ENCODE peak calls at places on chromosomes 11 and 22, in six cellular contexts. F is CD4-positive, alpha-beta T cell; L is colonic mucosa; E is AG04450; U is mucosa of descending colon; V is right lobe of liver. Y is an unnamed sample.

GRCh38 chr11:74749127-74749964 is 697 bp downstream of the RNF169 start:
- DNase-seq in L (peak), E (no peak), F (peak), V (peak), U (peak), Y (peak)

GRCh38 chr22:26512149-26512793 is at the start of gene TFIP11:
- DNase-seq in L (peak), F (peak), E (peak), U (peak), V (peak), Y (peak)

GRCh38 chr22:46969961-46970360 is 207.5 kb downstream of the TBC1D22A start:
- DNase-seq in U (no peak), E (no peak), V (no peak), L (no peak), F (no peak), Y (no peak)

GRCh38 chr11:60985991-60986915 is 14.8 kb downstream of the CD6 start:
- DNase-seq in L (peak), U (peak), F (peak), E (peak), V (no peak), Y (no peak)

GRCh38 chr22:32533265-32534068 is 58.9 kb downstream of the FBXO7 start:
- DNase-seq in L (no peak), U (no peak), V (no peak), E (no peak), F (no peak), Y (peak)

GRCh38 chr11:117479372-117479771 is 151.7 kb downstream of the CEP164 start:
- DNase-seq in V (no peak), U (no peak), L (no peak), E (no peak), F (no peak), Y (no peak)

GRCh38 chr22:46036558-46037408 is 59.8 kb upstream of the WNT7B start:
- DNase-seq in U (peak), L (peak), E (no peak), F (peak), V (peak), Y (peak)

GRCh38 chr22:44455151-44455962 is 42.7 kb downstream of the RTL6 start:
- DNase-seq in F (peak), V (no peak), L (peak), E (no peak), U (no peak), Y (no peak)

GRCh38 chr11:42806191-42806590 is 505.6 kb upstream of the API5 start:
- DNase-seq in E (no peak), L (no peak), U (no peak), V (no peak), F (no peak), Y (no peak)

GRCh38 chr11:46120711-46121327 is 435 bp downstream of the PHF21A start:
- DNase-seq in L (peak), U (peak), F (no peak), V (peak), E (peak), Y (peak)

GRCh38 chr22:40597541-40598453 is 38.7 kb downstream of the MRTFA start:
- DNase-seq in L (no peak), E (no peak), F (no peak), V (no peak), U (no peak), Y (no peak)

GRCh38 chr11:2553886-2554285 is 109.1 kb downstream of the KCNQ1 start:
- DNase-seq in F (no peak), E (no peak), L (no peak), V (peak), U (no peak), Y (no peak)

GRCh38 chr11:126968915-126969314 is 31.7 kb downstream of the KIRREL3 start:
- DNase-seq in L (no peak), V (no peak), E (no peak), U (no peak), F (no peak), Y (no peak)

GRCh38 chr11:93783362-93783761 is 720 bp upstream of the MED17 start:
- DNase-seq in E (no peak), U (no peak), L (no peak), V (no peak), F (no peak), Y (no peak)

GRCh38 chr11:92276773-92277172 is 52.2 kb downstream of the FAT3 start:
- DNase-seq in F (no peak), L (no peak), U (no peak), V (no peak), E (peak), Y (no peak)

GRCh38 chr11:106077609-106078517 is at the start of gene AASDHPPT:
- DNase-seq in V (peak), L (peak), F (no peak), E (no peak), U (peak), Y (peak)

GRCh38 chr22:37442537-37442936 is 15.3 kb upstream of the ELFN2 start:
- DNase-seq in L (no peak), E (no peak), F (no peak), V (no peak), U (no peak), Y (no peak)

GRCh38 chr22:26972281-26972680 is 314.9 kb downstream of the MIAT start:
- DNase-seq in V (no peak), F (no peak), U (no peak), L (no peak), E (no peak), Y (no peak)

GRCh38 chr22:30004689-30005088 is 75.6 kb upstream of the HORMAD2 start:
- DNase-seq in E (no peak), V (no peak), L (no peak), U (no peak), F (no peak), Y (no peak)

GRCh38 chr11:47179655-47179991 is 2.9 kb upstream of the ARFGAP2 start:
- DNase-seq in E (no peak), L (no peak), F (no peak), U (peak), V (no peak), Y (peak)

GRCh38 chr11:117110294-117110950 is 12.2 kb upstream of the SIK3 start:
- DNase-seq in E (no peak), L (no peak), F (no peak), U (no peak), V (no peak), Y (no peak)

GRCh38 chr11:15888596-15889345 is 467.6 kb downstream of the SOX6 start:
- DNase-seq in V (no peak), U (no peak), E (no peak), F (no peak), L (no peak), Y (no peak)

GRCh38 chr11:952406-953385 is 27.0 kb downstream of the AP2A2 start:
- DNase-seq in F (no peak), E (no peak), U (peak), V (peak), L (peak), Y (peak)

GRCh38 chr22:21594865-21595452 is 27.4 kb downstream of the UBE2L3 start:
- DNase-seq in F (no peak), E (no peak), U (no peak), L (no peak), V (no peak), Y (no peak)

GRCh38 chr11:1297576-1298473 is 11.6 kb downstream of the TOLLIP start:
- DNase-seq in V (peak), U (peak), F (no peak), L (no peak), E (no peak), Y (no peak)

GRCh38 chr11:35856259-35856658 is 87.6 kb upstream of the LDLRAD3 start:
- DNase-seq in L (no peak), U (no peak), F (no peak), V (no peak), E (no peak), Y (no peak)

GRCh38 chr11:19311306-19312030 is 70.7 kb upstream of the E2F8 start:
- DNase-seq in E (peak), F (no peak), U (peak), V (peak), L (peak), Y (peak)

GRCh38 chr11:725624-726202 is 19.7 kb downstream of the EPS8L2 start:
- DNase-seq in L (peak), F (no peak), V (no peak), U (peak), E (no peak), Y (peak)

GRCh38 chr11:61266602-61267001 is 25.6 kb downstream of the PGA5 start:
- DNase-seq in L (no peak), E (no peak), U (no peak), V (no peak), F (no peak), Y (no peak)

GRCh38 chr11:126398721-126399120 is 43.2 kb downstream of the ST3GAL4 start:
- DNase-seq in L (no peak), E (no peak), V (no peak), F (no peak), U (no peak), Y (no peak)

GRCh38 chr11:108958446-108959123 is 293.7 kb downstream of the DDX10 start:
- DNase-seq in V (no peak), F (no peak), U (no peak), L (no peak), E (no peak), Y (peak)

GRCh38 chr11:65058419-65059054 is at the start of gene NAALADL1:
- DNase-seq in U (peak), F (no peak), L (peak), E (no peak), V (no peak), Y (no peak)

GRCh38 chr22:36395922-36396321 is 8.2 kb upstream of the MYH9 start:
- DNase-seq in U (no peak), L (no peak), F (no peak), V (no peak), E (no peak), Y (peak)

GRCh38 chr22:36771376-36772063 is 4.4 kb downstream of the IFT27 start:
- DNase-seq in V (no peak), U (no peak), F (no peak), L (no peak), E (no peak), Y (no peak)

GRCh38 chr11:17559341-17560087 is 12.5 kb downstream of the OTOG start:
- DNase-seq in L (no peak), F (no peak), V (no peak), E (no peak), U (no peak), Y (no peak)
- TF ChIP-seq CTCF in L (no peak), F (no peak), V (no peak), E (no peak), U (no peak), Y (no peak)

GRCh38 chr11:118485273-118485672 is 42.0 kb upstream of the TTC36 start:
- DNase-seq in L (no peak), V (no peak), E (no peak), F (no peak), U (no peak), Y (no peak)
- TF ChIP-seq CTCF in L (no peak), V (no peak), E (peak), F (no peak), U (no peak), Y (no peak)

GRCh38 chr11:71400216-71400615 is 48.0 kb downstream of the DHCR7 start:
- DNase-seq in F (no peak), V (no peak), L (no peak), E (no peak), U (no peak), Y (no peak)

GRCh38 chr11:71397328-71397860 is 50.8 kb downstream of the DHCR7 start:
- DNase-seq in L (no peak), V (no peak), U (no peak), F (no peak), E (no peak), Y (no peak)

GRCh38 chr11:71395774-71396173 is 52.4 kb downstream of the DHCR7 start:
- DNase-seq in V (no peak), U (no peak), E (no peak), F (no peak), L (no peak), Y (no peak)

GRCh38 chr11:71396548-71397123 is 51.6 kb downstream of the DHCR7 start:
- DNase-seq in U (no peak), V (no peak), L (no peak), F (no peak), E (no peak), Y (no peak)

GRCh38 chr11:71397961-71398360 is 50.2 kb downstream of the DHCR7 start:
- DNase-seq in F (no peak), L (no peak), E (no peak), V (no peak), U (no peak), Y (no peak)
- TF ChIP-seq CTCF in F (no peak), L (no peak), E (no peak), V (no peak), U (no peak), Y (no peak)

DNA sequence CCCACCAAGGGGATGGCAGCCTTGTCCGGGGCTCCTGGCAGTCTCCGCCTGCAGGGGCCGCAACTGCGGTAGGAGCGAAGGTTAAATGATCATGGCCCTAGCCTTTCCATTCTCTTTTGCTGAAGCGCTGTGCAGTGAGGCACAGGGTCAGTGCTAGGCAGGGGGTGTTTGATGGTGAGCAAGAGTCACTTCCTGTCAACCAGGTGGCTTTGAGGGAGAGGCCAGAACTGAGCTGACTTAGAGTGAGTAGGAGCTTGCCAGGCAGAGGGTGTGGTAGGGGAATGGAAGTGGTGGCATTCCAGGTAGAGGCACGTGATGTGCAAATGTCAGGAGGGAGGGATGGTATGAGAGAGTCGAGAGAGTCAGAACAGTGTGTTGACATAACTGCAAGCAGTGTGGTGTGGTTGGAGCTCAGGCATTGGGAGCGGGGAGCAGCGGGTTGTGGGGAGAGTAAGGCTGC is 33.1 kb downstream of the AMPD3 start:
- DNase-seq in U (peak), V (no peak), E (no peak), L (peak), F (no peak), Y (no peak)
- TF ChIP-seq CTCF in U (no peak), V (no peak), E (no peak), L (no peak), F (no peak), Y (no peak)

DNA sequence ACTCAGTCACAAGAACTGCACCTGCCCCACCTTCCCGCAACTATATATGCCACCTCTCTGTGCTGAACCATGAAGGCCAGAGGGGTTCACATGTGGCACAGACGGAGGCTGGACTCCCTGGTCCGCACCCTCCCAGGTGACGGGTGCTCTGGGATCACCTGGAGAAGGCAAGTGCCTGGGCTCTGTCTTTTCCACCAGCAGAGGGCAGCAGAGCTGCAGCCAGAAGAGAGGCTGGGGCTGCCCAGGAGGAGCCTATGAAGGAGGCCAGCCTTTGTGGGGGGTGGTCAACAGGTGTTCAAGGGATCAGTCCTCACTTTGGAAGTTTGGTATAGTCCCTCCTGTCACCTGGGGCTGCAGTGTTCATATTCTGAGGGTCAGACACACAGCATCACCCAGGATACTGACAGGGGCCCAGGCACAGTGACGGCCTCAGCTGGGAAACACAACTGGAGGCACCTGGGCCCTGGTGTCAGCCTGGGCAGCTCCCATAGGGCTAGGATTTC is 39.2 kb upstream of the IGLL5 start:
- DNase-seq in L (peak), F (peak), V (peak), U (peak), E (no peak), Y (peak)
- TF ChIP-seq CTCF in L (peak), F (peak), V (peak), U (peak), E (peak), Y (peak)

DNA sequence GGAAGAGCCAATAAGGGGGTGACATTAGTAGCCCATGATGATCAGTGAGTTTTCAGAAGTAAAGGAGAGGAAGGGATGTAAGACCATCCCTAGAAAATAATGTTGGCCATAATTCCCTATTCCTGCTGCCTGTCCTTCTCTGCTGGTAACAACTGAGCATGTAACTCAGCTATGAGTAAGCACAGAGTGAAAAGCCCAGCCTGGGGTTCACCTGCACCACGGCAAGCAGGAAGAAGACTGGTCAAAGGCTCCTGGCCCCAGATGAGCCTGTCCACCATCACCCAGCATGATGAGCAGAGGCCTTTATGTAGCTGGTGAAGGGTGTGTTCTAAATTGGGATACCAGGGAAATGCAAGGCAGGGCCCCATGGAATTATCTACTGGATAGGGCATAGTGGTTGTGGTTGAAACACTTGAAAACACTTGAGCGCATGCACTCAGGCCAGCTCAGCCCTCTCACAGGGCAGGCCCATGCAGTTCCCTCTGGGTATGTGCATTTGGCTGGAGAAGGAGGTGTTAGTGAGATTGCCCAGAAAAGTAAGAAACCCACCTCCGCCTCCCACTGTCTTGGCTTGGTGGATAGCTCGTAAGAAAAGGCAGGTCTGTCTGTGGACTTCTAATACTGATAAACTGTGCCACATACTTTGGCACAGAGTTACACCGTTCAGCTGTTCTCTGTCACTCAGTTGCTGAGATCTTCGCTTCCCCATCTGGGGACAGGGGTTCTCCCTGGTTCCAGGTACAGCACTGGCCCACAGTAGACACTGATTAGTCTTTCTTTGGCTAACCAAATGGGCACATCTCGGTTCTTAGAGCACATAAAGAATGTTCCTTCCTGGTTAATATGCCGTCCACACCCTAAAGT is 86.8 kb downstream of the AMOTL1 start:
- DNase-seq in U (no peak), E (no peak), V (no peak), F (no peak), L (no peak), Y (no peak)
- TF ChIP-seq CTCF in U (no peak), E (no peak), V (no peak), F (no peak), L (no peak), Y (no peak)

GRCh38 chr11:70630816-70631623 is 232.7 kb downstream of the CTTN start:
- DNase-seq in F (no peak), V (no peak), U (no peak), E (no peak), L (no peak), Y (no peak)
- TF ChIP-seq CTCF in F (no peak), V (no peak), U (no peak), E (no peak), L (no peak), Y (no peak)

GRCh38 chr11:85826096-85826855 is 15.3 kb upstream of the SYTL2 start:
- DNase-seq in U (peak), F (no peak), E (no peak), L (no peak), V (peak), Y (peak)
- TF ChIP-seq CTCF in U (peak), F (peak), E (peak), L (peak), V (peak), Y (peak)